ENCODE peak calls at places on chromosomes 1 and 21, in four cellular contexts. A is fibroblast of mammary gland, S is AG09319, Y is MM.1S. U is an unnamed sample.

GRCh38 chr1:94768046-94768445 is 52.1 kb upstream of the SLC44A3 start:
- DNase-seq in Y (no peak), A (no peak), S (no peak), U (no peak)

GRCh38 chr1:7403265-7404045 is 367.6 kb upstream of the VAMP3 start:
- DNase-seq in Y (no peak), S (no peak), A (no peak), U (no peak)

GRCh38 chr1:98172578-98172977 is 251.7 kb upstream of the DPYD start:
- DNase-seq in A (no peak), S (no peak), Y (no peak), U (no peak)

GRCh38 chr1:160720366-160720765 is 8.7 kb upstream of the CD48 start:
- DNase-seq in Y (no peak), A (no peak), S (no peak), U (no peak)

GRCh38 chr1:61253059-61253735 is 170.8 kb downstream of the NFIA start:
- DNase-seq in A (peak; percentile 80), Y (no peak), S (peak; percentile 19), U (no peak)

GRCh38 chr1:98668733-98669132 is 7.2 kb downstream of the SNX7 start:
- DNase-seq in A (peak; percentile 41), Y (no peak), S (no peak), U (no peak)

GRCh38 chr1:38283736-38284470 is 237.3 kb upstream of the POU3F1 start:
- DNase-seq in A (no peak), S (no peak), Y (no peak), U (no peak)

GRCh38 chr1:2240251-2241156 is 12.4 kb downstream of the SKI start:
- DNase-seq in S (no peak), Y (no peak), A (peak; percentile 36), U (no peak)

GRCh38 chr21:45640001-45640887 is 3.3 kb upstream of the PCBP3 start:
- DNase-seq in S (no peak), Y (peak; percentile 48), A (no peak), U (no peak)

GRCh38 chr1:46363121-46363520 is 22.5 kb downstream of the NSUN4 start:
- DNase-seq in Y (no peak), A (no peak), S (no peak), U (no peak)

GRCh38 chr1:68623700-68624099 is 126.8 kb upstream of the DEPDC1 start:
- DNase-seq in A (no peak), Y (no peak), S (no peak), U (no peak)

GRCh38 chr1:22317231-22317919 is 134.3 kb upstream of the ZBTB40 start:
- DNase-seq in Y (no peak), S (no peak), A (no peak), U (no peak)

GRCh38 chr1:154141240-154141639 is 13.6 kb downstream of the NUP210L start:
- DNase-seq in Y (no peak), A (peak; percentile 39), S (no peak), U (no peak)

GRCh38 chr1:169692766-169693460 is 18.5 kb downstream of the SELL start:
- DNase-seq in A (no peak), Y (peak; percentile 81), S (no peak), U (no peak)

GRCh38 chr1:66265796-66266195 is 268.2 kb upstream of the SGIP1 start:
- DNase-seq in S (no peak), Y (no peak), A (no peak), U (no peak)

GRCh38 chr1:8032351-8032750 is 6.2 kb upstream of the ERRFI1 start:
- DNase-seq in Y (no peak), S (no peak), A (peak; percentile 17), U (no peak)

GRCh38 chr1:41775961-41776585 is 142.6 kb downstream of the HIVEP3 start:
- DNase-seq in Y (no peak), A (no peak), S (no peak), U (no peak)

GRCh38 chr1:41776896-41777431 is 141.8 kb downstream of the HIVEP3 start:
- DNase-seq in S (no peak), Y (no peak), A (no peak), U (no peak)

GRCh38 chr1:41780322-41780721 is 138.4 kb downstream of the HIVEP3 start:
- DNase-seq in Y (no peak), A (no peak), S (no peak), U (no peak)

GRCh38 chr1:41780916-41781315 is 137.8 kb downstream of the HIVEP3 start:
- DNase-seq in Y (no peak), A (no peak), S (no peak), U (no peak)

GRCh38 chr1:41779350-41779749 is 139.4 kb downstream of the HIVEP3 start:
- DNase-seq in A (no peak), Y (no peak), S (no peak), U (no peak)
- TF ChIP-seq CTCF in A (peak; percentile 19), Y (no peak), S (peak; percentile 2), U (peak; percentile 14)

GRCh38 chr1:180946537-180947507 is 34.1 kb downstream of the KIAA1614 start:
- DNase-seq in A (no peak), S (no peak), Y (no peak), U (no peak)
- TF ChIP-seq CTCF in A (no peak), S (no peak), Y (no peak), U (no peak)

GRCh38 chr1:206633708-206634121 is 1.6 kb upstream of the DYRK3 start:
- DNase-seq in A (peak; percentile 99), Y (no peak), S (peak; percentile 50), U (peak; percentile 84)
- TF ChIP-seq CTCF in A (no peak), Y (no peak), S (no peak), U (no peak)

GRCh38 chr1:234069760-234070159 is 165.3 kb downstream of the SLC35F3 start:
- DNase-seq in A (no peak), Y (no peak), S (no peak), U (no peak)
- TF ChIP-seq CTCF in A (no peak), Y (peak; percentile 24), S (no peak), U (peak; percentile 11)

GRCh38 chr1:228083871-228084278 is 1.4 kb downstream of the ARF1 start:
- DNase-seq in Y (peak; percentile 49), A (no peak), S (no peak), U (no peak)
- TF ChIP-seq CTCF in Y (peak; percentile 4), A (no peak), S (no peak), U (no peak)

DNA sequence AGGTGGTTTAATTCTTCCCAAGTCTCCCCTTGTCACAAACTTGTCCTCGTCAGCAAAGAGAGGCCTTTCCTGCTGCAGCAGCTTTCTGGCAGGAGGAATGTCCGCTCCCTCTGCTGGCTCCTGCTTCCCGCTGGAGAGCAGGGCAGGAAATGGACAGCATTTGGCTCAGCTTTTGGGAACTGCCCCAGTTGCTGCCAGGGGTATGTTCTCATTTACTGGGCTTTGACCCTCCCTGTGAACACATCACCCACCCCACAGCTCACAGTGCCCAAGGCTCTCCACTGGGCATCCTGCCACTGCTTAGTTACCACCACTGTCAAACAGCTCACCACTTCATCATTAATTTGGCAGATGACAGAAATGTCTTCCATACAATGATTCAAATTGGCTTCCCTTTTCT is 75.4 kb downstream of the MRPL37 start:
- DNase-seq in Y (no peak), S (peak; percentile 31), A (peak; percentile 72), U (no peak)
- TF ChIP-seq CTCF in Y (no peak), S (peak; percentile 57), A (peak; percentile 43), U (no peak)

GRCh38 chr1:57017717-57018116 is 51.9 kb upstream of the C8B start:
- DNase-seq in S (no peak), A (peak; percentile 29), Y (no peak), U (no peak)
- TF ChIP-seq CTCF in S (peak; percentile 27), A (peak; percentile 53), Y (no peak), U (peak; percentile 38)

GRCh38 chr1:157696966-157697628 is 3.5 kb downstream of the FCRL3 start:
- DNase-seq in A (no peak), S (no peak), Y (no peak), U (no peak)

GRCh38 chr1:157695417-157695816 is 5.2 kb downstream of the FCRL3 start:
- DNase-seq in S (no peak), A (no peak), Y (no peak), U (no peak)

DNA sequence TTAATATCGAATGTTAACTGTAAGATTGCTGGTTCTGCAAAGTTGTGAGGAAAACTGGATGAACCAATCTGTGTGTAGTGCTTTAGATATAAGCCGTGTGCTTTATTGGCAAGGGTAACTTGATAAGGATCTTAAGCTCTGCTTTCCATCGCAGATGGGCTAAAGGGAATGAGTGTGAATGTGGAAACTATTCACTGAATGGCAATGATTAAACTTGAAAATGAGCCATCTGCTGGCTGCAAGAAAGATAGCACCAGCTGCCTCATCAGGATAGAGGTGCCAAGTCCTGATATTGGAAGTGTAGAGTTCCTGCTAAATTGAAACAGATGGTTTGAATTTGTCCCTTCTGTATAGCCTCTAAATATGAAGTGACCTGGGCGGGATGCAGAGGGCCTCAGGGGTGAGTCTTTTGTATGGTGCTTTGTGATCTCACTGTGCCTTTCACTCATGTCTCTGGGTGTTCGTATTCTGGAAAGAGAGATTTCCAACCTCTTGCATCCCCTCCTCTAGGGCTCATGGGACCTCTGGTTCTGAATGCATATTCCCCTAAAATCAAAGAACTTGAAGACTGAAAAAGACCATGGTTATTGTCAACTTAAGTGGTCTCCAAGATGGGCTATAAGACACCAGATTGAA is 9.2 kb downstream of the FCRL3 start:
- DNase-seq in S (no peak), A (peak; percentile 18), Y (peak; percentile 69), U (peak; percentile 10)
- TF ChIP-seq CTCF in S (peak; percentile 29), A (peak; percentile 47), Y (peak; percentile 96), U (peak; percentile 54)

DNA sequence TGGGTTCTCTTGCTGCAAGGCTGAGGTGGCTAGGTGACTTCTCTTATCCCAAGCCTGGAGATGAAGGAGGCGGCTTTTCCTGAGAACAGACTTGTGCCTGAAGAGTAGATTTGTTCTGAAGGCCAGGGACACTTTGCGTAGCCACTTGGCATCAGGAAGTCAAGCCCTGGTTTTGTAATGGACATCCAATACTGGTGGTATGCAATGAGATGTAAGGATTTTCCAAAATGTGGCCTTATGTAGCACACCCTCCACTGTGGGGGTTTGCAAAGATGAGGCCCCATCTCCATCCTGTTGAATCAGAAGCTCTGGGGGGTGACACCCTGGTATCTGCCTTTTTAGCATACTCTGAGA is 124.5 kb upstream of the IPO9 start:
- DNase-seq in A (no peak), S (no peak), Y (no peak), U (no peak)
- TF ChIP-seq CTCF in A (no peak), S (no peak), Y (no peak), U (no peak)